ENCODE peak calls at places on chromosomes 12 and 14, in nine cellular contexts. Z, D, O, F, J, E, Y, G and P are unnamed samples.

GRCh38 chr12:51404627-51405026 is 13.4 kb upstream of the GALNT6 start:
- DNase-seq in Z (no peak), D (no peak), O (no peak), F (no peak), J (no peak), E (no peak), Y (no peak), G (no peak), P (no peak)

GRCh38 chr14:27668531-27668930 is 1070.7 kb upstream of the NOVA1 start:
- DNase-seq in Z (no peak), D (no peak), O (no peak), F (no peak), J (no peak), E (no peak), Y (no peak), G (no peak), P (no peak)

GRCh38 chr12:100717733-100718067 is 76.9 kb upstream of the ANO4 start:
- DNase-seq in Z (no peak), D (no peak), O (no peak), F (no peak), J (no peak), E (no peak), Y (no peak), G (no peak), P (no peak)

GRCh38 chr12:109014984-109015765 is 5.7 kb downstream of the SVOP start:
- DNase-seq in Z (no peak), D (no peak), O (no peak), F (no peak), J (no peak), E (no peak), Y (no peak), G (no peak), P (no peak)

GRCh38 chr12:106307176-106307575 is 4.6 kb downstream of the TCP11L2 start:
- DNase-seq in Z (no peak), D (no peak), O (no peak), F (no peak), J (no peak), E (no peak), Y (no peak), G (no peak), P (no peak)

GRCh38 chr12:84874125-84874824 is 38.3 kb downstream of the SLC6A15 start:
- DNase-seq in Z (peak; percentile 12), D (peak; percentile 28), O (peak; percentile 32), F (no peak), J (no peak), E (peak; percentile 19), Y (peak; percentile 61), G (no peak), P (no peak)

GRCh38 chr12:47277071-47277408 is 197.3 kb upstream of the AMIGO2 start:
- DNase-seq in Z (no peak), D (no peak), O (no peak), F (no peak), J (no peak), E (no peak), Y (no peak), G (no peak), P (no peak)

GRCh38 chr12:4012977-4013968 is 140.1 kb upstream of the PARP11 start:
- DNase-seq in Z (no peak), D (no peak), O (no peak), F (no peak), J (no peak), E (no peak), Y (no peak), G (no peak), P (no peak)

GRCh38 chr12:120224304-120225199 is 23.6 kb upstream of the RPLP0 start:
- DNase-seq in Z (no peak), D (no peak), O (no peak), F (peak; percentile 49), J (no peak), E (no peak), Y (peak; percentile 80), G (peak; percentile 89), P (no peak)

GRCh38 chr14:102805454-102805891 is 28.2 kb downstream of the TRAF3 start:
- DNase-seq in Z (peak; percentile 29), D (peak; percentile 10), O (no peak), F (no peak), J (peak; percentile 69), E (peak; percentile 48), Y (no peak), G (no peak), P (no peak)

GRCh38 chr14:24179294-24179960 is 7.5 kb downstream of the REC8 start:
- DNase-seq in Z (no peak), D (no peak), O (no peak), F (no peak), J (no peak), E (no peak), Y (no peak), G (no peak), P (no peak)

GRCh38 chr14:22039938-22040780 is 366.5 kb upstream of the OR4E1 start:
- DNase-seq in Z (no peak), D (no peak), O (no peak), F (no peak), J (peak; percentile 50), E (no peak), Y (no peak), G (no peak), P (no peak)

GRCh38 chr14:32702571-32702970 is 236.1 kb upstream of the NPAS3 start:
- DNase-seq in Z (no peak), D (no peak), O (no peak), F (no peak), J (peak; percentile 16), E (no peak), Y (no peak), G (no peak), P (no peak)

GRCh38 chr14:29078810-29079522 is 312.4 kb downstream of the FOXG1 start:
- DNase-seq in Z (no peak), D (no peak), O (no peak), F (no peak), J (no peak), E (no peak), Y (no peak), G (no peak), P (no peak)

GRCh38 chr12:116539361-116539771 is 19.8 kb upstream of the MAP1LC3B2 start:
- DNase-seq in Z (no peak), D (no peak), O (no peak), F (no peak), J (no peak), E (no peak), Y (no peak), G (no peak), P (no peak)

GRCh38 chr12:104930388-104931326 is 27.4 kb downstream of the SLC41A2 start:
- DNase-seq in Z (no peak), D (no peak), O (peak; percentile 57), F (no peak), J (peak; percentile 30), E (peak; percentile 49), Y (no peak), G (no peak), P (no peak)

GRCh38 chr12:107967170-107967569 is 161.9 kb upstream of the WSCD2 start:
- DNase-seq in Z (no peak), D (no peak), O (no peak), F (no peak), J (no peak), E (no peak), Y (no peak), G (no peak), P (no peak)

GRCh38 chr12:41606741-41607460 is 418.8 kb downstream of the PDZRN4 start:
- DNase-seq in Z (no peak), D (no peak), O (no peak), F (no peak), J (no peak), E (no peak), Y (no peak), G (no peak), P (no peak)

GRCh38 chr12:12439636-12440035 is 82.8 kb downstream of the BORCS5 start:
- DNase-seq in Z (no peak), D (no peak), O (no peak), F (no peak), J (peak; percentile 81), E (no peak), Y (no peak), G (peak; percentile 73), P (no peak)

GRCh38 chr12:10557329-10557728 is 51.6 kb downstream of the EIF2S3B start:
- DNase-seq in Z (no peak), D (no peak), O (no peak), F (no peak), J (no peak), E (no peak), Y (no peak), G (no peak), P (peak; percentile 23)

GRCh38 chr12:81229718-81230117 is 151.8 kb downstream of the ACSS3 start:
- DNase-seq in Z (no peak), D (no peak), O (no peak), F (no peak), J (no peak), E (no peak), Y (peak; percentile 40), G (no peak), P (no peak)

GRCh38 chr12:89525002-89525823 is 617 bp upstream of the GALNT4 start:
- DNase-seq in Z (no peak), D (no peak), O (peak; percentile 70), F (peak; percentile 40), J (peak; percentile 54), E (peak; percentile 65), Y (peak; percentile 40), G (peak; percentile 56), P (peak; percentile 66)

GRCh38 chr14:57479197-57479596 is 14.5 kb downstream of the CCDC198 start:
- DNase-seq in Z (no peak), D (no peak), O (no peak), F (no peak), J (no peak), E (no peak), Y (no peak), G (peak; percentile 26), P (no peak)

GRCh38 chr12:6044082-6044481 is 80.4 kb downstream of the VWF start:
- DNase-seq in Z (no peak), D (no peak), O (no peak), F (no peak), J (no peak), E (no peak), Y (no peak), G (no peak), P (no peak)

GRCh38 chr12:123617580-123617979 is 15.7 kb downstream of the DDX55 start:
- DNase-seq in Z (no peak), D (no peak), O (no peak), F (no peak), J (no peak), E (no peak), Y (no peak), G (no peak), P (no peak)

GRCh38 chr12:82757059-82757458 is 70.4 kb downstream of the TMTC2 start:
- DNase-seq in Z (no peak), D (no peak), O (no peak), F (no peak), J (no peak), E (no peak), Y (no peak), G (no peak), P (no peak)

GRCh38 chr14:59262717-59263469 is 74.4 kb downstream of the DAAM1 start:
- DNase-seq in Z (no peak), D (no peak), O (no peak), F (no peak), J (no peak), E (no peak), Y (peak; percentile 15), G (no peak), P (no peak)

GRCh38 chr14:66859063-66859671 is 330.1 kb upstream of the GARIN2 start:
- DNase-seq in Z (no peak), D (no peak), O (no peak), F (no peak), J (no peak), E (no peak), Y (no peak), G (no peak), P (no peak)

GRCh38 chr12:69129014-69129413 is 110.4 kb upstream of the CPSF6 start:
- DNase-seq in Z (no peak), D (no peak), O (no peak), F (no peak), J (no peak), E (no peak), Y (no peak), G (no peak), P (no peak)

GRCh38 chr14:49982522-49982951 is 89.7 kb downstream of the ARF6 start:
- DNase-seq in Z (no peak), D (peak; percentile 79), O (no peak), F (peak; percentile 14), J (no peak), E (no peak), Y (no peak), G (no peak), P (peak; percentile 29)

GRCh38 chr12:80553316-80553715 is 109.3 kb downstream of the PTPRQ start:
- DNase-seq in Z (peak; percentile 36), D (peak; percentile 66), O (no peak), F (no peak), J (no peak), E (no peak), Y (no peak), G (no peak), P (no peak)